ENCODE peak calls at places on chromosomes 11 and 22, in seven cellular contexts. Q, V, J, T, Z, A and X are unnamed samples.

GRCh38 chr11:119341222-119342022 is 739 bp upstream of the C1QTNF5 start:
- DNase-seq in J (no peak), V (no peak), Z (no peak), T (no peak), Q (no peak), A (no peak), X (no peak)

GRCh38 chr11:12692238-12693074 is 18.2 kb downstream of the TEAD1 start:
- DNase-seq in Q (peak; percentile 53), V (peak; percentile 92), Z (peak; percentile 25), J (no peak), T (peak; percentile 62), A (peak; percentile 99), X (no peak)

GRCh38 chr22:37741312-37741795 is 44.5 kb downstream of the TRIOBP start:
- DNase-seq in J (no peak), Q (no peak), Z (no peak), A (peak; percentile 99), V (peak; percentile 98), T (peak; percentile 50), X (peak; percentile 66)

GRCh38 chr11:122733301-122733686 is 77.8 kb downstream of the UBASH3B start:
- DNase-seq in J (no peak), V (peak; percentile 89), T (peak; percentile 96), Z (peak; percentile 47), A (peak; percentile 64), Q (no peak), X (no peak)

GRCh38 chr11:86713552-86713951 is 41.1 kb upstream of the ME3 start:
- DNase-seq in Q (no peak), Z (no peak), A (no peak), V (no peak), J (no peak), T (no peak), X (no peak)

GRCh38 chr22:31036671-31037550 is 44.2 kb upstream of the SMTN start:
- DNase-seq in J (no peak), A (peak; percentile 57), V (peak; percentile 45), Q (no peak), Z (no peak), T (no peak), X (peak; percentile 83)

GRCh38 chr11:123451183-123451907 is 21.3 kb downstream of the GRAMD1B start:
- DNase-seq in Z (peak; percentile 94), J (no peak), T (peak; percentile 43), Q (no peak), V (no peak), A (no peak), X (no peak)

GRCh38 chr11:125372911-125373310 is 123.2 kb downstream of the FEZ1 start:
- DNase-seq in J (no peak), Z (no peak), Q (no peak), T (no peak), A (no peak), V (no peak), X (no peak)

GRCh38 chr11:44811841-44812448 is 85.2 kb downstream of the TSPAN18 start:
- DNase-seq in Q (no peak), Z (peak; percentile 22), A (no peak), V (no peak), J (no peak), T (no peak), X (no peak)

GRCh38 chr11:126829716-126830115 is 170.9 kb downstream of the KIRREL3 start:
- DNase-seq in T (no peak), A (no peak), V (no peak), Z (no peak), J (no peak), Q (no peak), X (no peak)

GRCh38 chr11:114477946-114478537 is 38.8 kb downstream of the REXO2 start:
- DNase-seq in A (no peak), V (no peak), T (no peak), Q (no peak), J (no peak), Z (no peak), X (no peak)

GRCh38 chr11:101022256-101022655 is 107.4 kb downstream of the PGR start:
- DNase-seq in V (no peak), J (no peak), A (no peak), T (no peak), Z (no peak), Q (no peak), X (no peak)